ENCODE peak calls at places on chromosomes 16 and 17, in four cellular contexts. N is gastrocnemius medialis; H is CD8-positive, alpha-beta T cell; X is body of pancreas. O is an unnamed sample.

GRCh38 chr17:59846391-59847165 is 46.2 kb downstream of the TUBD1 start:
- DNase-seq in N (peak; percentile 82), H (no peak), X (peak; percentile 76), O (peak; percentile 82)

GRCh38 chr16:3961449-3961849 is 80.9 kb upstream of the CREBBP start:
- DNase-seq in N (no peak), H (no peak), X (peak; percentile 70), O (no peak)

GRCh38 chr17:83189013-83189672 is 109.7 kb downstream of the METRNL start:
- DNase-seq in N (no peak), H (no peak), X (peak; percentile 1), O (peak; percentile 71)

GRCh38 chr17:8445536-8445935 is 9.9 kb downstream of the NDEL1 start:
- DNase-seq in N (no peak), H (no peak), X (no peak), O (no peak)

GRCh38 chr16:58661199-58661830 is 23.3 kb downstream of the SLC38A7 start:
- DNase-seq in N (peak; percentile 77), H (no peak), X (peak; percentile 80), O (no peak)

GRCh38 chr16:27498916-27499658 is 50.6 kb downstream of the GTF3C1 start:
- DNase-seq in N (no peak), H (no peak), X (no peak), O (no peak)

GRCh38 chr17:46020023-46020735 is 21.1 kb downstream of the STH start:
- DNase-seq in N (no peak), H (peak; percentile 55), X (no peak), O (no peak)

GRCh38 chr17:752620-753219 is 656 bp upstream of the GEMIN4 start:
- DNase-seq in N (peak; percentile 71), H (no peak), X (peak; percentile 83), O (peak; percentile 87)

GRCh38 chr17:80662557-80662956 is 117.9 kb downstream of the RPTOR start:
- DNase-seq in N (no peak), H (no peak), X (no peak), O (no peak)

GRCh38 chr16:52557236-52557635 is 10.3 kb upstream of the TOX3 start:
- DNase-seq in N (no peak), H (no peak), X (no peak), O (no peak)

GRCh38 chr16:52562770-52563169 is 15.8 kb upstream of the TOX3 start:
- DNase-seq in N (no peak), H (no peak), X (no peak), O (no peak)

GRCh38 chr16:52558448-52558847 is 11.5 kb upstream of the TOX3 start:
- DNase-seq in N (no peak), H (no peak), X (no peak), O (no peak)

GRCh38 chr16:52563767-52564611 is 17.0 kb upstream of the TOX3 start:
- DNase-seq in N (no peak), H (no peak), X (no peak), O (no peak)

DNA sequence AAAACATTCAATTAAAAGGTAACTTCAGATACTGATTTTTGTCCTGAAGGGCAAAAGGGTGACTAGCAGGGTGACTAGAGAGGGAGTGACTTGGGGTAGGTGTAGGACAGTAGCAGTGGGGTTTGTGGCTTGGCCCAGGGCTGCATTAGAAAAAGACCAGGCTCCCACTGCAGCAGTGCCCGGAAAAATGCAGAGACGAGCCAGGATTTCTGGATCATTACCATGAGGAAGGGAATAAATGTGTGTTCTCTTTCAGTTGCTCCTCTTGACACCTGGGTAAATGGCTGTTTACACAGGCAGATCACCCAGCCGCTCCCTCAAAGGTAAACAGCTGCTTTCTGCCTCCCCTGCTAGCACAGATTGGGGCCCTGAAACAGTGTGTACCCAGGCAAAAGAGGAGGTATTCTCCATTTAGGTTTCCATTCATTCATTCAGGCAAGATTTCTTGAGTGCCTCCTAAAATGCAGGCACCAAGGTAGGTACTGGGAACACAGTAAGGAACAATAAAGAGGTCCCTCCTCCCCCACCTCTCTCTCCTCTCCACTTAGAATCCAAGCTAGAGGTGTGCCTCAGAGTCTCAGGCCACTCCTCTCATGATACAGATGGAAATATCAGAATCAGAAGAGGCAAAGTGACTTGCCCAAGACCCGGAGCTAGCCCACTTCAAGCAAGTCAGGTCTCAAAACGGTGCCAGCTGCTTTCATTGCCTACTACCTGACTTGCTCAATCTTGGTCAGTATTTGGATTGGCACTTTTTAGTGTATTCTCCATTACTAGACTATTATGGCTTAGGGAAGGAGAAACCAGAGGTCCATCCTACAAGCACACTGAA is 15.2 kb upstream of the TOX3 start:
- DNase-seq in N (no peak), H (no peak), X (peak; percentile 55), O (no peak)
- H3K4me1 ChIP-seq in N (no peaks in the 10 kb centered on the region), H (no peaks in the 10 kb centered on the region), X (peaks cover 33% of the 10 kb centered on the region), O (no peaks in the 10 kb centered on the region)

GRCh38 chr16:56990407-56991286 is 1.3 kb downstream of the NLRC5 start:
- DNase-seq in N (no peak), H (no peak), X (no peak), O (peak; percentile 45)
- H3K4me1 ChIP-seq in N (peaks cover 12% of the 10 kb centered on the region), H (peaks cover 70% of the 10 kb centered on the region), X (peaks cover 21% of the 10 kb centered on the region), O (peaks cover 66% of the 10 kb centered on the region)

DNA sequence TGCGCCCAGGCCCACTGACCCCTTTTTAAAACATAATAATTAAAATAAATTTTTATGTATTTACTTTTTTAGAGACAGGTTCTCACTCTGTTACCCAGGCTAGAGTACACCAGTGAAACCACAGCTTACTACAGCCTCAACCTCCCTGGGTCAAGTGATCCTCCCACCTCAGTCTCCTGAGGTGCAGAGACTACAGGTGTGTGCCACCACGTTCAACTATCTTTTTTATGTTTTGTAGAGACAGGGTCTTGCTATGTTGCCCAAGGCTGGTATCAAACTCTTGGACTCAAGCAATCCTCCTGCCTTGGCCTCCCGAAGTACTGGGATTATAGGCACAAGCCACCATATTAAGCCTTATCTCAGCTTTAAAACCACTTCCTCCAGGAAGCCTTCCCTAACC is 56.1 kb upstream of the BCAR1 start:
- DNase-seq in N (no peak), H (no peak), X (no peak), O (no peak)
- H3K4me1 ChIP-seq in N (peaks cover 26% of the 10 kb centered on the region), H (peaks cover 17% of the 10 kb centered on the region), X (peaks cover 69% of the 10 kb centered on the region), O (peaks cover 33% of the 10 kb centered on the region)

DNA sequence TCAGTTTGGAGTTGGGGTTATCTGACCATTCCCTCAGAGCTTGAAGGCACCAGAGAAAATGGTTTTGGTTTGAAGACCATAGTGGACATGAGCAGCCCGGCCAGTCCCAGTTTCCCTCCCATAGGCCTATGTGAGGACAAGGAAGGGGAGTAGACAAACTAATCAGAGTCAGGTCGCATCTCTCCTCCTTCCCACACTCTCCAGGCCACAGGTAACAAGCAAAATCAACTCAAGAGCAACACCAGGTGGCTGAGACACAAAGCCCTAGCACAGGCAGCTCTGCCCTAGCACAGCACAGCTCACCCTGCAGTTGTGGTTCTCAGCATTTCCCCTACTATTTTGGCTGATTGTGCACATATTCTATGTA is 7.2 kb downstream of the SUPT4H1 start:
- DNase-seq in N (no peak), H (peak; percentile 67), X (no peak), O (no peak)
- H3K4me1 ChIP-seq in N (no peaks in the 10 kb centered on the region), H (peaks cover 92% of the 10 kb centered on the region), X (no peaks in the 10 kb centered on the region), O (no peaks in the 10 kb centered on the region)

GRCh38 chr16:88940196-88941050 is 36.6 kb downstream of the CBFA2T3 start:
- DNase-seq in N (no peak), H (no peak), X (peak; percentile 80), O (no peak)
- H3K4me1 ChIP-seq in N (peaks cover 24% of the 10 kb centered on the region), H (peaks cover 21% of the 10 kb centered on the region), X (peaks cover 51% of the 10 kb centered on the region), O (peaks cover 68% of the 10 kb centered on the region)

GRCh38 chr17:28711723-28712036 is at the start of gene PROCA1:
- DNase-seq in N (no peak), H (peak; percentile 39), X (no peak), O (no peak)
- H3K4me1 ChIP-seq in N (peaks cover 4% of the 10 kb centered on the region), H (peaks cover 16% of the 10 kb centered on the region), X (peaks cover 14% of the 10 kb centered on the region), O (peaks cover 36% of the 10 kb centered on the region)

O was measured in suprapubic skin.